ENCODE peak calls at places on chromosomes 2 and 18, in seven cellular contexts. S is epithelial cell of esophagus, Q is NCI-H1048, X is C1 segment of cervical spinal cord, V is activated gamma-delta T cell treated with Interleukin-2 at 50 U/mL for 16 hours, J is KG1, E is BE2C. P is an unnamed sample.

GRCh38 chr2:129758461-129759185 is 220.8 kb upstream of the RAB6C start:
- DNase-seq in S (no peak), E (no peak), Q (no peak), X (no peak), V (no peak), J (no peak), P (no peak)

GRCh38 chr2:212683346-212683745 is 144.7 kb upstream of the ERBB4 start:
- DNase-seq in X (no peak), J (no peak), S (peak; percentile 33), Q (no peak), V (no peak), E (no peak), P (no peak)

GRCh38 chr2:159904565-159905281 is 106.7 kb upstream of the CD302 start:
- DNase-seq in S (peak; percentile 51), J (no peak), Q (no peak), V (peak; percentile 77), E (no peak), X (no peak), P (peak; percentile 37)

GRCh38 chr2:168796090-168796577 is 6.3 kb upstream of the NOSTRIN start:
- DNase-seq in S (no peak), X (no peak), V (no peak), E (no peak), Q (no peak), J (no peak), P (no peak)

GRCh38 chr18:14970027-14970426 is 222.1 kb downstream of the ANKRD30B start:
- DNase-seq in X (no peak), J (no peak), Q (no peak), V (no peak), E (no peak), S (no peak), P (no peak)

GRCh38 chr2:2331905-2332280 is 818 bp upstream of the MYT1L start:
- DNase-seq in S (no peak), E (peak; percentile 96), J (no peak), V (no peak), X (no peak), Q (no peak), P (peak; percentile 66)

GRCh38 chr18:25457636-25458035 is 105.7 kb upstream of the ZNF521 start:
- DNase-seq in S (peak; percentile 39), V (no peak), E (no peak), X (no peak), Q (no peak), J (no peak), P (no peak)

GRCh38 chr2:15700610-15701325 is 109.1 kb downstream of the DDX1 start:
- DNase-seq in J (no peak), E (no peak), S (no peak), Q (no peak), X (no peak), V (no peak), P (no peak)

GRCh38 chr2:226609361-226609760 is 190.3 kb downstream of the IRS1 start:
- DNase-seq in J (no peak), V (no peak), S (peak; percentile 38), Q (no peak), X (no peak), E (no peak), P (no peak)

GRCh38 chr2:68031546-68032160 is 31.2 kb downstream of the C1D start:
- DNase-seq in V (no peak), Q (peak; percentile 24), S (peak; percentile 71), E (no peak), X (no peak), J (peak; percentile 14), P (no peak)

GRCh38 chr2:222241054-222241453 is 57.7 kb downstream of the PAX3 start:
- DNase-seq in X (no peak), S (no peak), J (no peak), Q (no peak), V (no peak), E (no peak), P (no peak)

GRCh38 chr2:129918604-129919003 is 60.9 kb upstream of the RAB6C start:
- DNase-seq in X (no peak), J (no peak), S (no peak), V (no peak), Q (no peak), E (no peak), P (no peak)

GRCh38 chr18:11042247-11042646 is 107.1 kb downstream of the PIEZO2 start:
- DNase-seq in Q (no peak), J (no peak), V (no peak), E (no peak), X (no peak), S (no peak), P (no peak)

GRCh38 chr2:145431181-145431951 is 911.4 kb upstream of the ZEB2 start:
- DNase-seq in X (no peak), V (no peak), Q (peak; percentile 83), E (no peak), S (peak; percentile 41), J (no peak), P (no peak)

GRCh38 chr2:43057026-43057741 is 169.2 kb downstream of the ZFP36L2 start:
- DNase-seq in J (no peak), V (no peak), S (no peak), X (peak; percentile 60), E (peak; percentile 56), Q (no peak), P (peak; percentile 90)

GRCh38 chr18:53698907-53699306 is 525.6 kb downstream of the MBD2 start:
- DNase-seq in S (peak; percentile 62), Q (no peak), V (no peak), J (no peak), E (peak; percentile 20), X (no peak), P (peak; percentile 39)

GRCh38 chr2:181374741-181375675 is 82.2 kb upstream of the ITGA4 start:
- DNase-seq in X (no peak), S (no peak), E (no peak), Q (no peak), J (no peak), V (no peak), P (no peak)

GRCh38 chr18:58567453-58568196 is 61.3 kb downstream of the ALPK2 start:
- DNase-seq in V (no peak), X (no peak), E (no peak), S (peak; percentile 99), J (no peak), Q (no peak), P (no peak)

GRCh38 chr2:9424447-9425164 is 1.2 kb downstream of the CPSF3 start:
- DNase-seq in J (no peak), V (no peak), E (no peak), S (no peak), X (no peak), Q (no peak), P (no peak)

GRCh38 chr2:165582863-165583506 is 113.5 kb downstream of the CSRNP3 start:
- DNase-seq in X (no peak), V (no peak), J (no peak), E (no peak), Q (no peak), S (no peak), P (no peak)

GRCh38 chr18:50866765-50867164 is 12.2 kb upstream of the ME2 start:
- DNase-seq in V (no peak), J (no peak), Q (no peak), S (no peak), X (no peak), E (no peak), P (no peak)

GRCh38 chr18:14179306-14179705 is 47.1 kb upstream of the ZNF519 start:
- DNase-seq in X (no peak), S (no peak), J (no peak), Q (no peak), E (no peak), V (no peak), P (no peak)

GRCh38 chr2:205675861-205676516 is 6.3 kb upstream of the NRP2 start:
- DNase-seq in S (peak; percentile 73), X (peak; percentile 28), V (no peak), E (peak; percentile 41), J (no peak), Q (no peak), P (no peak)

GRCh38 chr2:23835423-23835822 is 91.5 kb downstream of the ATAD2B start:
- DNase-seq in J (no peak), X (no peak), E (no peak), Q (no peak), V (no peak), S (no peak), P (no peak)

GRCh38 chr2:18791172-18791797 is 201.9 kb upstream of the NT5C1B start:
- DNase-seq in X (no peak), J (no peak), E (no peak), S (peak; percentile 22), V (no peak), Q (no peak), P (no peak)

GRCh38 chr2:104028066-104028465 is 825.8 kb upstream of the POU3F3 start:
- DNase-seq in J (no peak), E (no peak), V (no peak), X (no peak), Q (no peak), S (no peak), P (no peak)

GRCh38 chr18:13375302-13376255 is 157.0 kb downstream of the LDLRAD4 start:
- DNase-seq in X (no peak), Q (no peak), E (peak; percentile 36), S (peak; percentile 24), V (peak; percentile 44), J (no peak), P (peak; percentile 61)

GRCh38 chr18:34742761-34743366 is 32.8 kb downstream of the DTNA start:
- DNase-seq in X (no peak), E (no peak), J (no peak), Q (no peak), S (no peak), V (no peak), P (no peak)